ENCODE peak calls at places on chromosomes 16 and 17, in eight cellular contexts. E is Panc1, T is GM23338, J is PC-9, Y is mammary epithelial cell, N is left lung, B is body of pancreas, W is pancreas. H is an unnamed sample. For H3K4me1, the result is how much of the 10 kb centered on the place peaks cover.

GRCh38 chr16:57178793-57179212 is 7.0 kb downstream of the PSME3IP1 start:
- DNase-seq in E (no peak), T (peak), J (no peak), Y (no peak), N (no peak), B (no peak), W (no peak), H (no peak)

GRCh38 chr17:28643979-28644781 is 778 bp downstream of the BLTP2 start:
- DNase-seq in E (no peak), T (peak), J (peak), Y (peak), N (peak), B (peak), W (peak), H (no peak)

GRCh38 chr16:2856061-2856670 is 1.8 kb downstream of the PRSS22 start:
- DNase-seq in E (no peak), T (peak), J (peak), Y (peak), N (no peak), B (peak), W (peak), H (peak)

GRCh38 chr16:68328860-68329370 is 18.1 kb downstream of the PRMT7 start:
- DNase-seq in E (no peak), T (no peak), J (no peak), Y (no peak), N (no peak), B (no peak), W (no peak), H (no peak)

GRCh38 chr17:46811978-46812583 is 6.4 kb downstream of the WNT3 start:
- DNase-seq in E (no peak), T (no peak), J (no peak), Y (peak), N (no peak), B (no peak), W (no peak), H (no peak)

GRCh38 chr17:61522088-61522487 is 68.9 kb downstream of the NACA2 start:
- DNase-seq in E (no peak), T (no peak), J (no peak), Y (no peak), N (no peak), B (no peak), W (no peak), H (no peak)

GRCh38 chr16:68436581-68436980 is 11.7 kb downstream of the SMPD3 start:
- DNase-seq in E (no peak), T (peak), J (no peak), Y (no peak), N (no peak), B (no peak), W (no peak), H (no peak)

GRCh38 chr16:67249762-67250327 is 1.1 kb downstream of the SLC9A5 start:
- DNase-seq in E (no peak), T (no peak), J (no peak), Y (no peak), N (no peak), B (no peak), W (no peak), H (no peak)

GRCh38 chr16:88004391-88004790 is 53.2 kb downstream of the BANP start:
- DNase-seq in E (no peak), T (no peak), J (no peak), Y (no peak), N (no peak), B (no peak), W (no peak), H (no peak)

GRCh38 chr16:66382966-66383299 is 16.4 kb downstream of the CDH5 start:
- DNase-seq in E (peak), T (peak), J (peak), Y (peak), N (no peak), B (no peak), W (no peak), H (no peak)

GRCh38 chr16:11089504-11090124 is 145.2 kb downstream of the CLEC16A start:
- DNase-seq in E (no peak), T (no peak), J (peak), Y (no peak), N (peak), B (peak), W (no peak), H (no peak)

GRCh38 chr16:11085025-11085485 is 140.7 kb downstream of the CLEC16A start:
- DNase-seq in E (no peak), T (no peak), J (no peak), Y (no peak), N (no peak), B (no peak), W (no peak), H (no peak)

GRCh38 chr16:11090947-11091785 is 146.8 kb downstream of the CLEC16A start:
- DNase-seq in E (no peak), T (no peak), J (no peak), Y (no peak), N (no peak), B (no peak), W (no peak), H (no peak)

GRCh38 chr16:11088432-11088794 is 144.0 kb downstream of the CLEC16A start:
- DNase-seq in E (no peak), T (no peak), J (no peak), Y (no peak), N (no peak), B (no peak), W (no peak), H (no peak)

DNA sequence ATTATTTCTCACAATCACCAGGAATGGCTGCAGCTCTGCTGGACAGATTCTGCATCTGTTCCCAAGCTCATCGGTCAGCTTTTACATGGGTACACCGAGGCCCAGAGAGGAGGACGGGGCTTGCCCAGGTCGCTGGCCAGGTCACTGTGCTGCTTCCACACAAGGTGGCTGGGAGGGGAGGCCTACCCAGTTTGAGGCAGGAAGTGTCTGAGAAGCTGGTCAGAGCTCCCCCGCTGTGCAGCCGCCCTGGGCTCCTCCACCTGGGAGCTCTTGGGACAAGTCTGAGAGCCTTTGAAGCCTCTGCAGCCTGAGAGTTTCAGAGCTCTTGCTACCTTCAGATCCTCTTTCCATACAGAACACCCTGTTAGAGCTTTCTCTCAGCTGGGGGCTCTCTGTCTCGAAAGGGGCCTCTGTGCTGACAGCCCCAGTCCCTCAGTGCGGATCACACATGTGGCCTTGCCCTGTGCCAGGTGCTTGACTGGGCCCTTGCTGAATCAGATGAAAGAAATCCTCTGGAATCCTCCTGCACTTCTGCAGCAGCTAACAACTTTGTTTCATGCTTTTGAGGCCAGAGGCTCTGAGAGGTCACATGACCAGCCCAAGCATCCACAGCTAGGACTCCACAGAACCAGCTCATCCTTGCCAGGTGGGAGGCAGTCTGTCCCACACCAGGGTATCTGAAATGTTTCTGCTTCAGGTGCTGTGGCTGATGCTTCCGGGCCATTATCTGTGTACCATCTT is 143.5 kb downstream of the CLEC16A start:
- DNase-seq in E (no peak), T (peak), J (peak), Y (no peak), N (no peak), B (no peak), W (no peak), H (no peak)
- H3K4me3 ChIP-seq in E (no peak), T (no peak), J (no peak), Y (no peak), N (no peak), B (no peak), W (no peak), H (no peak)

GRCh38 chr16:89313583-89313982 is 96.1 kb downstream of the ZNF778 start:
- DNase-seq in E (no peak), T (no peak), J (no peak), Y (no peak), N (no peak), B (peak), W (peak), H (no peak)
- H3K4me1 ChIP-seq in E (half or more), T (under half), J (half or more), Y (under half), N (under half), B (under half), W (under half), H (under half)

GRCh38 chr16:54432481-54433229 is 146.1 kb upstream of the IRX3 start:
- DNase-seq in E (no peak), T (peak), J (no peak), Y (no peak), N (no peak), B (peak), W (peak), H (no peak)
- TF ChIP-seq CTCF in E (no peak), T (peak), J (no peak), Y (no peak), N (no peak), B (no peak), W (no peak), H (no peak)

DNA sequence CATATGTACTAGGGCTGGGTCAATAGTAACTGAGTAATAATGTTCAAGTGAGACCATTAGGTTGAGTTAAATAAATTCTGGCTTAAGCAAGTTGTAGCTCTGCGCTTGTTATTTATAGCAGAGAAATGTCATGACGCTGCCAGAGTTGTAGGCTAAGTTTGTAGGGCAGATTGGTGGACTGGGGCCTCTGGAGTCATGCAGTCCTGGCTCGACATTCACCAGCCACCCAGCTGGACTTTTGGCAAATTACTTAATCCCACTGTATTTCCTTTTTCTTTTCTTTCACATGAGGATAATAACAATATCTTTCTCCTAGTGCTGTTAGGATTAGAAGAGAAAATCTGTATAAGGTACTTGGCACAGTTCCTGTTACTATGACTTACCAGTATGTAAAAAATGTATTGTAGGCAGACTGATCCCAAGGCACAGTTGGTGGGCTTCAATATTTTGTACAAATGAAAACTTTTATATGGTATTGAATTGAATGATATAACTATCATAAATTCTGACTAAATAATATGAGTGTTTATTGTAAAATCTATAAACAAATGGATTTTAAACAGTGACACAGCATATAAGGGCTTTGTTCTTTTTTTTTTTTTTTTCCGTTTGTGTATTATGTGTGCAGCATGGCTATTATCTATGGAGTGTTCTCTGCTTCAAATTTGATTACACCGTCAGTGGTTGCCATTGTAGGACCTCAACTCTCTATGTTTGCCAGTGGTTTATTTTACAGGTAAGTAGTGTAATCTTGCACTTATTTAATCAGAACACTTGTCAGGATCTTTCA is 2.6 kb downstream of the MFSD11 start:
- DNase-seq in E (no peak), T (no peak), J (no peak), Y (no peak), N (no peak), B (no peak), W (no peak), H (no peak)
- H3K4me3 ChIP-seq in E (no peak), T (no peak), J (no peak), Y (no peak), N (no peak), B (no peak), W (no peak), H (no peak)

GRCh38 chr16:4847774-4848587 is 700 bp downstream of the UBN1 start:
- DNase-seq in E (no peak), T (peak), J (peak), Y (peak), N (peak), B (peak), W (peak), H (no peak)
- H3K4me1 ChIP-seq in E (under half), T (under half), J (half or more), Y (under half), N (under half), B (under half), W (under half), H (under half)

DNA sequence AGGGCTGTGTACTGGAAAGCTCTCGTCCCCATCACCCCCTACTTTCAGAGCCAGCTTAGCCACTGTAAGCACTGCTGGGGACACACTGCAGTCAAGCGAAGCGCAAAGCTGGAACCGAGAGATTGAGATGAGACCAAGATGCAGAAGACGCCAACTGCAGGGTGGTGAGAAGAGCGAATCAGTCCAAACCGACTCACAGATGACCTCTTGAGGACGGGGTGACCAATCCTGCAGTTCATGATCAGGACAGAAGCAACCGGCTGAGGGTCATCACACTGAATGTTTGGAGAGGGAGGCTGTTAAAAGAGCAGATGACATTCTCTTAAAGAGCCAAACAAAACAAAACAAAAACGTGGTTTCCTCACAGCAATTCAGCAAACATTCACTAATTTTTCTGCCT is 8.5 kb downstream of the HASPIN start:
- DNase-seq in E (no peak), T (no peak), J (no peak), Y (no peak), N (no peak), B (no peak), W (no peak), H (no peak)
- TF ChIP-seq CTCF in E (peak), T (peak), J (no peak), Y (no peak), N (no peak), B (no peak), W (no peak), H (no peak)

GRCh38 chr17:1203967-1204291 is 24.1 kb upstream of the ABR start:
- DNase-seq in E (no peak), T (peak), J (no peak), Y (no peak), N (no peak), B (no peak), W (no peak), H (no peak)
- H3K4me3 ChIP-seq in E (peak), T (peak), J (peak), Y (peak), N (peak), B (no peak), W (peak), H (peak)